ENCODE peak calls at places on chromosomes 7 and 10, in five cellular contexts. G is transverse colon, Z is mammary epithelial cell, Q is tibial nerve, X is choroid plexus epithelial cell. T is an unnamed sample.

GRCh38 chr10:114638874-114639625 is 19.0 kb downstream of the ABLIM1 start:
- DNase-seq in G (no peak), Z (peak), Q (no peak), X (peak), T (peak)

GRCh38 chr7:106012935-106013439 is 49.9 kb downstream of the CDHR3 start:
- DNase-seq in G (no peak), Z (no peak), Q (no peak), X (peak), T (peak)

GRCh38 chr10:83585686-83586085 is 553.6 kb upstream of the GHITM start:
- DNase-seq in G (no peak), Z (no peak), Q (no peak), X (no peak), T (no peak)

GRCh38 chr10:6973904-6974303 is 393.8 kb upstream of the PRKCQ start:
- DNase-seq in G (peak), Z (no peak), Q (no peak), X (no peak), T (no peak)

GRCh38 chr7:20331231-20331880 is 656 bp downstream of the ITGB8 start:
- DNase-seq in G (peak), Z (no peak), Q (peak), X (peak), T (no peak)

GRCh38 chr7:66921918-66922486 is 977 bp downstream of the TMEM248 start:
- DNase-seq in G (peak), Z (peak), Q (no peak), X (peak), T (no peak)

GRCh38 chr10:128147669-128148068 is 21.4 kb upstream of the MKI67 start:
- DNase-seq in G (no peak), Z (peak), Q (no peak), X (peak), T (peak)

GRCh38 chr10:34941471-34942357 is 126.6 kb upstream of the PARD3 start:
- DNase-seq in G (no peak), Z (peak), Q (no peak), X (peak), T (no peak)

GRCh38 chr10:71136036-71136690 is 76.2 kb upstream of the UNC5B start:
- DNase-seq in G (no peak), Z (no peak), Q (no peak), X (no peak), T (no peak)

GRCh38 chr7:133703547-133703946 is 423.6 kb upstream of the LRGUK start:
- DNase-seq in G (no peak), Z (peak), Q (no peak), X (peak), T (peak)

GRCh38 chr10:70192325-70192966 is 22.1 kb upstream of the SAR1A start:
- DNase-seq in G (no peak), Z (peak), Q (no peak), X (peak), T (no peak)

GRCh38 chr10:79094412-79095175 is 25.8 kb downstream of the ZMIZ1 start:
- DNase-seq in G (no peak), Z (no peak), Q (no peak), X (no peak), T (no peak)

GRCh38 chr10:99973190-99973589 is 36.6 kb downstream of the DNMBP start:
- DNase-seq in G (no peak), Z (no peak), Q (no peak), X (peak), T (no peak)
- TF ChIP-seq CTCF in G (peak), Z (no peak), Q (no peak), X (peak), T (peak)

GRCh38 chr10:118339096-118339495 is 3.0 kb downstream of the FAM204A start:
- DNase-seq in G (no peak), Z (no peak), Q (no peak), X (no peak), T (no peak)
- H3K4me3 ChIP-seq in G (no peak), Z (no peak), Q (no peak), X (no peak), T (no peak)

DNA sequence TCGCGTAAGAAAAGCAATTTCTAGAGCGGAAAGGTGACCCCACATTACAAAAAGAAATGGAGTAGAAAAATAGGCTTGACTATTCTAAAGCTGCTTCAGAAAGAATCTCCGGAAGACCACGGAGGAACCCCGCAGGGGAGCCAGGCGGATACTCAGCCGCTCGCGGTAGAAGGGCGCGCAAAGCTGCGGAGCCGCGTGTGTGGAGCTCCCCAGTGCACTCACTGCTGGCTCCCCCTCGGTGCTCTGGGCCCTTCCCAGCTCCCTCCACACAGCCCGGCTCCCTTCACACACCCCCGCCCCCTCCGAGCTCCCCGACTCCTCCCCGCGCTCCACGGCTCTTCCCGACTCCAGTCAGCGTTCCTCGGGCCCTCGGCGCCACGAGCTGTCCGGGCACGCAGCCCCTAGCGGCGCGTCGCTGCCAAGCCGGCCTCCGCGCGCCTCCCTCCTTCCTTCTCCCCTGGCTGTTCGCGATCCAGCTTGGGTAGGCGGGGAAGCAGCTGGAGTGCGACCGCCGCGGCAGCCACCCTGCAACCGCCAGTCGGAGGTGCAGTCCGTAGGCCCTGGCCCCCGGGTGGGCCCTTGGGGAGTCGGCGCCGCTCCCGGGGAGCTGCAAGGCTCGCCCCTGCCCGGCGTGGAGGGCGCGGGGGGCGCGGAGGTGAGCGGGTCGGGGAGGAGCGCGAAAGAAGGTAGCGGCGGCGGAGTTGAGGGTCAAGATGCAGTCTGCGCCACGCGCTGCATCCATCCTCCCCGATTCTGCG is at the start of gene STEAP2:
- DNase-seq in G (peak), Z (peak), Q (peak), X (peak), T (peak)
- TF ChIP-seq CTCF in G (peak), Z (peak), Q (peak), X (peak), T (peak)

DNA sequence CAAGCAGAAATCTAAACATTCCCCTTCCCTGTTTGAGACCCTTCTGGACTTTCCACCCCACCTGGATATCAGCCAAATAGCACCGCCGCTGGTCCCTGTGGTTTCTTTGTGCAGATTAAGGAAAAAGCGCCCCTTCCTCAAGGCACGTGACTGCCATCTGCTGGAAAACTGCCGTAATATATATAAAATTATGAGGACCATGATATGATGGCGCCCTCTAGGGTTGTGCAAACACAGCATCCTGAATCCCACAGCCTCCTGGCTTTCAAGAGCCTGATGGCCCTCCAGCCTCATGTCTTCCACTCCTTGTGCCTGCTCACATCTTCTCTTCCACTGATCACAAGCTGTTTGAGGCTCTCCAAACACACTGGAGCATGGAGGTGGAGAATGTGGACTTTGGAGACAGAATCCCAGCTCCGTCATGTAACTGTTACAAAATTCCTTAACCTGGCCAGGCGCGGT is 121.3 kb downstream of the MYL10 start:
- DNase-seq in G (peak), Z (peak), Q (no peak), X (peak), T (no peak)
- H3K4me3 ChIP-seq in G (no peak), Z (no peak), Q (no peak), X (no peak), T (no peak)

GRCh38 chr7:118478931-118479330 is 254.4 kb downstream of the ANKRD7 start:
- DNase-seq in G (no peak), Z (no peak), Q (no peak), X (no peak), T (no peak)
- TF ChIP-seq CTCF in G (no peak), Z (no peak), Q (no peak), X (no peak), T (no peak)

GRCh38 chr10:53508197-53508596 is 735.6 kb upstream of the MBL2 start:
- DNase-seq in G (no peak), Z (no peak), Q (no peak), X (no peak), T (no peak)
- H3K4me3 ChIP-seq in G (no peak), Z (no peak), Q (no peak), X (no peak), T (no peak)

GRCh38 chr7:45897042-45897690 is 8.9 kb downstream of the IGFBP1 start:
- DNase-seq in G (no peak), Z (peak), Q (no peak), X (peak), T (no peak)

GRCh38 chr7:45893374-45893995 is 5.2 kb downstream of the IGFBP1 start:
- DNase-seq in G (no peak), Z (no peak), Q (no peak), X (no peak), T (no peak)

GRCh38 chr7:45892407-45893035 is 4.2 kb downstream of the IGFBP1 start:
- DNase-seq in G (no peak), Z (no peak), Q (no peak), X (no peak), T (no peak)

GRCh38 chr7:45893996-45894664 is 5.8 kb downstream of the IGFBP1 start:
- DNase-seq in G (no peak), Z (no peak), Q (no peak), X (no peak), T (no peak)

GRCh38 chr7:45894665-45895062 is 6.4 kb downstream of the IGFBP1 start:
- DNase-seq in G (no peak), Z (no peak), Q (no peak), X (no peak), T (no peak)
- TF ChIP-seq CTCF in G (no peak), Z (no peak), Q (no peak), X (no peak), T (no peak)

DNA sequence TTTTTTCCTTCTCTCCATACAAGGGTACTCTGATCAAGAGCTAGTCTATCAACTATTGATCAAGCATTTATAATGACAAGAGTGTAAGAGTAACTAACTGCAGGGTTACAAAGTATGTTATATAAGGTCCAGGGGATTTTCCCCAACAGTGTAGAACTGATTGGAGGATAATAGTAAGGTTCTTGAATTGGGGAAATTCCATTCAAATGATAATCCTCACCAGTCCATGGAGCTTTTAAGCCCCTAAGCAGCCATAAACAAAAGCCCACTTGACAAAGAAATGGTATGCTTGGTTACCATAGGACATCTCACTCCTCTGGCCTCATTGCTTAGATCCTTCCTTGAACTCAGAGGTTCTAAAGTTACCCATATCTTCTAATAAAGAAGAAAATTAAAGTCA is 8.2 kb downstream of the YME1L1 start:
- DNase-seq in G (no peak), Z (no peak), Q (no peak), X (no peak), T (no peak)
- H3K4me3 ChIP-seq in G (no peak), Z (no peak), Q (no peak), X (no peak), T (no peak)

DNA sequence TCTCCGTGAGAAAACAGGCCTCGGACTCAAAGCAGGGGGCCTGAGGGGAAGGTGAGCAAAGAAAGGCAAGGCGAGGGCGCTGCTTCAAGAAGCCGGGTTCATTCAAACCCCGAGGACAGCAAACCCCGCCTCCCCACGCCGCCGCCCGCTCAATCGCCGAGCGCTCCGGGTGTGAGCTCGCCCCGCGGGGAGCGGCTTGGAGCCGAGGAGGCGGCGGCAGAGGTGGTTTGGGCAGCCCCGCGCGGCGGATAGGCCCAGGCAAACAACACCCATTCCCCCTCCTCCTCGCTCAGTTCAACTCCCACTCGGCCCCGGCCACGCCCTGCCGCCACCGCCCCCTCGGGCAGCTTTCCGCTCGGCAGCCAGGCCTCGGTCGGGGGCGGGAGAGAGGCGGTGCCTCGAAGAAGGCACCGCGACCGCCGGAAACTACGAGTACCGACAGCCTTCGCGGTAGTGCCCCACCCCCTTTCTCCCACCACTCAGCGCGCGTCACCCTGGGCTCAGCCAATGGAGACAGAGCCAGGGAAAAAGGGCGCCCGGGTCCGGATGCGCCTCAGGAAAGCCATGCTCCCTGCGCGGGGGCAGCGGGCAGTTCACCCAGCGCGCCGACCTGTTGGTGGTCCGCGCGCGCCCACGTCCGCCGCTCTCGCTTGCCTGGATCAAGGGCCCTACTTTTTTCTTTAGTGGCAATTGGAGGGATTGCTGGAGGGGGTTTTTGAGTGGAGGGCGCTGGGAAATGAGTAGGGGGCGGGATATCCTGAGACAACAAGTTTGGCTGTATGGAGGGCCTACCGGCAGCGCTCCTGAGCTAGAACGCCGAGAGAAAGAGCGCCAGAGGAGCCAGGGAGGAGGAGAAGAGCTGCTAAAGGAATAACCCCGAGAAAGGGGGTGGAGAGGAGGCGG is 674 bp upstream of the SP4 start:
- DNase-seq in G (peak), Z (peak), Q (peak), X (peak), T (peak)
- TF ChIP-seq CTCF in G (peak), Z (no peak), Q (peak), X (peak), T (peak)

GRCh38 chr7:128352138-128352537 is 8.4 kb upstream of the RBM28 start:
- DNase-seq in G (peak), Z (no peak), Q (no peak), X (peak), T (no peak)
- H3K4me3 ChIP-seq in G (no peak), Z (no peak), Q (no peak), X (no peak), T (no peak)